ENCODE peak calls at places on chromosome 7, in seven cellular contexts. One of them, this sample, is unnamed.

GRCh38 chr7:13262929-13263530 is 575.6 kb downstream of the ARL4A start:
- DNase-seq in NCI-H1436: peak; percentile 17
- DNase-seq in activated CD8-positive, alpha-beta memory T cell treated with anti-CD3 and anti-CD28 coated beads for 4 hours: no peak
- DNase-seq in fibroblast of mammary gland: peak; percentile 59
- DNase-seq in IMR-90: peak; percentile 52
- DNase-seq in HEK293T: peak; percentile 12
- DNase-seq in neuronal stem cell: peak; percentile 20
- DNase-seq in this sample: no peak

GRCh38 chr7:4633012-4633411 is 49.1 kb upstream of the FOXK1 start:
- DNase-seq in NCI-H1436: no peak
- DNase-seq in activated CD8-positive, alpha-beta memory T cell treated with anti-CD3 and anti-CD28 coated beads for 4 hours: no peak
- DNase-seq in fibroblast of mammary gland: peak; percentile 84
- DNase-seq in IMR-90: peak; percentile 76
- DNase-seq in HEK293T: no peak
- DNase-seq in neuronal stem cell: no peak
- DNase-seq in this sample: no peak

GRCh38 chr7:17239683-17240521 is 58.5 kb upstream of the AHR start:
- DNase-seq in NCI-H1436: no peak
- DNase-seq in activated CD8-positive, alpha-beta memory T cell treated with anti-CD3 and anti-CD28 coated beads for 4 hours: no peak
- DNase-seq in fibroblast of mammary gland: peak; percentile 47
- DNase-seq in IMR-90: peak; percentile 75
- DNase-seq in HEK293T: no peak
- DNase-seq in neuronal stem cell: no peak
- DNase-seq in this sample: no peak

GRCh38 chr7:137538361-137538762 is 194.8 kb upstream of the PTN start:
- DNase-seq in NCI-H1436: no peak
- DNase-seq in activated CD8-positive, alpha-beta memory T cell treated with anti-CD3 and anti-CD28 coated beads for 4 hours: no peak
- DNase-seq in fibroblast of mammary gland: peak; percentile 82
- DNase-seq in IMR-90: peak; percentile 90
- DNase-seq in HEK293T: no peak
- DNase-seq in neuronal stem cell: no peak
- DNase-seq in this sample: no peak

GRCh38 chr7:151696738-151697514 is 177.2 kb upstream of the RHEB start:
- DNase-seq in NCI-H1436: peak; percentile 64
- DNase-seq in activated CD8-positive, alpha-beta memory T cell treated with anti-CD3 and anti-CD28 coated beads for 4 hours: no peak
- DNase-seq in fibroblast of mammary gland: no peak
- DNase-seq in IMR-90: no peak
- DNase-seq in HEK293T: no peak
- DNase-seq in neuronal stem cell: no peak
- DNase-seq in this sample: no peak

GRCh38 chr7:80940539-80941205 is 21.8 kb upstream of the SEMA3C start:
- DNase-seq in NCI-H1436: no peak
- DNase-seq in activated CD8-positive, alpha-beta memory T cell treated with anti-CD3 and anti-CD28 coated beads for 4 hours: no peak
- DNase-seq in fibroblast of mammary gland: no peak
- DNase-seq in IMR-90: peak; percentile 11
- DNase-seq in HEK293T: no peak
- DNase-seq in neuronal stem cell: no peak
- DNase-seq in this sample: no peak

GRCh38 chr7:44969049-44969700 is 9.6 kb downstream of the MYO1G start:
- DNase-seq in NCI-H1436: no peak
- DNase-seq in activated CD8-positive, alpha-beta memory T cell treated with anti-CD3 and anti-CD28 coated beads for 4 hours: no peak
- DNase-seq in fibroblast of mammary gland: no peak
- DNase-seq in IMR-90: no peak
- DNase-seq in HEK293T: no peak
- DNase-seq in neuronal stem cell: no peak
- DNase-seq in this sample: no peak

GRCh38 chr7:27248911-27249723 is 6.5 kb downstream of the EVX1 start:
- DNase-seq in NCI-H1436: no peak
- DNase-seq in activated CD8-positive, alpha-beta memory T cell treated with anti-CD3 and anti-CD28 coated beads for 4 hours: no peak
- DNase-seq in fibroblast of mammary gland: peak; percentile 73
- DNase-seq in IMR-90: no peak
- DNase-seq in HEK293T: no peak
- DNase-seq in neuronal stem cell: no peak
- DNase-seq in this sample: no peak

GRCh38 chr7:77989981-77990566 is 191.5 kb downstream of the PHTF2 start:
- DNase-seq in NCI-H1436: peak; percentile 11
- DNase-seq in activated CD8-positive, alpha-beta memory T cell treated with anti-CD3 and anti-CD28 coated beads for 4 hours: no peak
- DNase-seq in fibroblast of mammary gland: no peak
- DNase-seq in IMR-90: no peak
- DNase-seq in HEK293T: no peak
- DNase-seq in neuronal stem cell: no peak
- DNase-seq in this sample: no peak

GRCh38 chr7:240887-241421 is 48.6 kb downstream of the FAM20C start:
- DNase-seq in NCI-H1436: no peak
- DNase-seq in activated CD8-positive, alpha-beta memory T cell treated with anti-CD3 and anti-CD28 coated beads for 4 hours: peak; percentile 2
- DNase-seq in fibroblast of mammary gland: no peak
- DNase-seq in IMR-90: no peak
- DNase-seq in HEK293T: no peak
- DNase-seq in neuronal stem cell: no peak
- DNase-seq in this sample: no peak

GRCh38 chr7:79876769-79877362 is 257.8 kb upstream of the GNAI1 start:
- DNase-seq in NCI-H1436: no peak
- DNase-seq in activated CD8-positive, alpha-beta memory T cell treated with anti-CD3 and anti-CD28 coated beads for 4 hours: no peak
- DNase-seq in fibroblast of mammary gland: peak; percentile 83
- DNase-seq in IMR-90: peak; percentile 99
- DNase-seq in HEK293T: no peak
- DNase-seq in neuronal stem cell: no peak
- DNase-seq in this sample: no peak